ENCODE peak calls at places on chromosomes 5 and 9, in seven cellular contexts. E, D, S, M, Z, U and V are unnamed samples.

GRCh38 chr5:76542887-76543690 is 80.1 kb downstream of the F2RL2 start:
- DNase-seq in E (no peak), D (peak; percentile 32), S (no peak), M (no peak), Z (peak; percentile 80), U (no peak), V (peak; percentile 83)

GRCh38 chr5:133868946-133869674 is 99.3 kb downstream of the C5orf15 start:
- DNase-seq in E (no peak), D (peak; percentile 49), S (peak; percentile 74), M (peak; percentile 74), Z (peak; percentile 70), U (peak; percentile 81), V (peak; percentile 88)

GRCh38 chr5:12109075-12109688 is 204.9 kb upstream of the CTNND2 start:
- DNase-seq in E (no peak), D (no peak), S (no peak), M (no peak), Z (no peak), U (no peak), V (no peak)

GRCh38 chr9:71819115-71819739 is 50.9 kb upstream of the CEMIP2 start:
- DNase-seq in E (no peak), D (no peak), S (peak; percentile 51), M (no peak), Z (peak; percentile 62), U (peak; percentile 56), V (peak; percentile 54)

GRCh38 chr9:106888992-106889631 is 26.1 kb downstream of the ZNF462 start:
- DNase-seq in E (peak; percentile 58), D (no peak), S (no peak), M (no peak), Z (no peak), U (no peak), V (no peak)

GRCh38 chr9:86352440-86353106 is 1.6 kb downstream of the TUT7 start:
- DNase-seq in E (no peak), D (no peak), S (no peak), M (no peak), Z (no peak), U (no peak), V (peak; percentile 48)

GRCh38 chr5:41648976-41649375 is 138.6 kb upstream of the PLCXD3 start:
- DNase-seq in E (no peak), D (no peak), S (peak; percentile 7), M (no peak), Z (no peak), U (no peak), V (no peak)

GRCh38 chr9:38436708-38437107 is 12.5 kb upstream of the IGFBPL1 start:
- DNase-seq in E (no peak), D (no peak), S (no peak), M (no peak), Z (no peak), U (no peak), V (no peak)

GRCh38 chr9:35605336-35606137 is 475 bp downstream of the TESK1 start:
- DNase-seq in E (no peak), D (no peak), S (no peak), M (peak; percentile 45), Z (peak; percentile 64), U (no peak), V (peak; percentile 51)

GRCh38 chr5:67053229-67053628 is 143.4 kb downstream of the CD180 start:
- DNase-seq in E (no peak), D (no peak), S (no peak), M (no peak), Z (no peak), U (no peak), V (no peak)

GRCh38 chr5:176816043-176816745 is 5.8 kb downstream of the UNC5A start:
- DNase-seq in E (no peak), D (no peak), S (no peak), M (no peak), Z (no peak), U (no peak), V (no peak)

GRCh38 chr5:72291601-72292000 is 28.4 kb downstream of the MRPS27 start:
- DNase-seq in E (no peak), D (no peak), S (no peak), M (no peak), Z (no peak), U (no peak), V (no peak)

GRCh38 chr9:33166263-33167083 is 663 bp downstream of the B4GALT1 start:
- DNase-seq in E (no peak), D (no peak), S (no peak), M (no peak), Z (peak; percentile 57), U (peak; percentile 28), V (no peak)

GRCh38 chr5:146130440-146131045 is 25.2 kb upstream of the PLAC8L1 start:
- DNase-seq in E (no peak), D (no peak), S (peak; percentile 56), M (no peak), Z (no peak), U (no peak), V (peak; percentile 28)

GRCh38 chr5:174606646-174607045 is 117.7 kb upstream of the MSX2 start:
- DNase-seq in E (no peak), D (no peak), S (no peak), M (no peak), Z (no peak), U (no peak), V (no peak)

GRCh38 chr5:168039485-168040005 is 251.9 kb upstream of the WWC1 start:
- DNase-seq in E (no peak), D (no peak), S (no peak), M (no peak), Z (no peak), U (no peak), V (no peak)

GRCh38 chr5:180126716-180127681 is 55.4 kb upstream of the RNF130 start:
- DNase-seq in E (peak; percentile 30), D (peak; percentile 34), S (peak; percentile 30), M (peak; percentile 51), Z (no peak), U (no peak), V (no peak)

GRCh38 chr5:43564289-43564850 is 7.5 kb upstream of the PAIP1 start:
- DNase-seq in E (no peak), D (no peak), S (no peak), M (no peak), Z (no peak), U (no peak), V (no peak)

DNA sequence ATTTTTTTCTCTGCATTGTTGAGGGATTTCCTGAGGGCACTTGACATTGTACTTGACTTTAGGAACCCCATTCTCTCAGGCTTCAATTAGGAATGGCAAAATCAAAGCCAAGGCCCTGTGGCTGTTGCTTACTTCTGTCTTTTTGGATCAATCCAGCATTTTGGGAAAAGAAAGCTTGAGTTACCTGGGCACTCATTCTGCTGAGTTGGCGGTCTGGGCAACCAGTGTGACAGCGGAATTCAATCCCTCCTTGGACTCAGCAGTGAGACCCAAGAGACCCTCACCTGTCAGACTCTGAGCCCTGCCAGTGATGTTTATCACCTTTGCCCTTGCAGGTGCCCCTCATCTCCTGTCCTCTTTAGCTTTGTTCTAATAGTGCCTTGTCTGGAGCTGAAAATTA is 225.3 kb downstream of the PAPPA start:
- DNase-seq in E (no peak), D (no peak), S (no peak), M (no peak), Z (no peak), U (no peak), V (no peak)
- H3K4me1 ChIP-seq in E (peaks cover 17% of the 10 kb centered on the region), D (no peaks in the 10 kb centered on the region), S (peaks cover 14% of the 10 kb centered on the region), M (no peaks in the 10 kb centered on the region), Z (no peaks in the 10 kb centered on the region), U (no peaks in the 10 kb centered on the region), V (no peaks in the 10 kb centered on the region)

DNA sequence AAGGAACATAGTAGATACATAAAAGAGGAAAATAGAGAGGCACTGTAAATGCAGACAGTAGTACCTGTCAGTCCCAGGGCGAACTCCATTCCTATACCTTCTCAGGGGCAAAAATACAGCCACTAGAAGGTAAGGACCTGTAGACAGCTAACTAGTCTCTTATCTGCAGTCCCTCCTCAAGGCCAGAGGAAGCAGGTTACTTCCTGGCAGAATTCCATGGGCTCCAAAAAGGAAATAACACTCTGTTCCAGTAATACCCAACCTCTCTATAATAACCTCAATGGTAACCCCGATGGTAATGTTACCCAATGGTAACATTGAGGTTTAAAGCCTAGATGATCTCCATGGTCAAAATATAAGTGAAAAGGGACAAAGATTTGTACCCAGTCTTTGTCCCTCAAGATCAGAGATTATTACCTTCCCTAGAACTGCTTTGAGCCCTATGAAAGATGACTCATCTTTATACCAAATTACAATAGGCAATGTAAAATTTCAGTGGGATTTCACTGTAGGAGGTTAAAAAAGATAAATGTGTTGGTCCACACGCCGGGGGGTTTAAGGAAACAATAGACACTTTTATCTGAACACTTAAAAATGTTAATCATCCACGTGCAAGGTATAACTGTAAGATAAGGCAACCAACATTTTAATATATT is 113.0 kb downstream of the DENND1A start:
- DNase-seq in E (no peak), D (no peak), S (no peak), M (no peak), Z (no peak), U (no peak), V (no peak)
- H3K27ac ChIP-seq in E (no peak overlapping the region), D (no peak overlapping the region), S (no peak overlapping the region), M (no peak overlapping the region), Z (no peak overlapping the region), U (no peak overlapping the region), V (no peak overlapping the region)

DNA sequence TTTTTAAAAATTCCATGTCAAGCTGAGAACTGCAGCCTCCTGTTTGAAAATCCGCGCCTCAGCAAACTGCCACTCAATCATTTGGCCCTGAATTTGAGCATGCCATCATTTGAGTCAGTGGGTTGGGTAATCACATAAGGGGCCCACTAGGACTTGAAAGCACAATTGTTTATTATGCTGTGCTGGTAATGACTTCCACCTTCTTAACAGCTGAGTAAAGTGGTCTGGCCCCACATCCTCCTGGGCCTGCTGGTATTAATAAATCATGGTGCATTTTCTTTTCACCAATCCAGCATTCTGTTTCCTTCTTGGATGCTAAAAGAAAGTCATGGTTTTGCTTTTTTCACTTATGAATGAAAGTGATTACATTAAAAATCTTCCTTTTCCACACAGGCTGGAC is 103.0 kb upstream of the CTSL start:
- DNase-seq in E (no peak), D (no peak), S (no peak), M (no peak), Z (no peak), U (no peak), V (no peak)
- H3K36me3 ChIP-seq in E (no peaks in the 10 kb centered on the region), D (no peaks in the 10 kb centered on the region), S (no peaks in the 10 kb centered on the region), M (peaks cover 1% of the 10 kb centered on the region), Z (no peaks in the 10 kb centered on the region), U (no peaks in the 10 kb centered on the region), V (no peaks in the 10 kb centered on the region)

GRCh38 chr5:107499237-107499636 is 171.5 kb downstream of the EFNA5 start:
- DNase-seq in E (no peak), D (no peak), S (no peak), M (no peak), Z (no peak), U (no peak), V (no peak)

GRCh38 chr5:107504424-107504823 is 166.3 kb downstream of the EFNA5 start:
- DNase-seq in E (no peak), D (no peak), S (no peak), M (no peak), Z (no peak), U (no peak), V (no peak)

GRCh38 chr5:107502711-107503110 is 168.0 kb downstream of the EFNA5 start:
- DNase-seq in E (no peak), D (no peak), S (no peak), M (no peak), Z (no peak), U (no peak), V (no peak)

GRCh38 chr5:107501965-107502691 is 168.6 kb downstream of the EFNA5 start:
- DNase-seq in E (no peak), D (no peak), S (no peak), M (no peak), Z (no peak), U (no peak), V (no peak)

DNA sequence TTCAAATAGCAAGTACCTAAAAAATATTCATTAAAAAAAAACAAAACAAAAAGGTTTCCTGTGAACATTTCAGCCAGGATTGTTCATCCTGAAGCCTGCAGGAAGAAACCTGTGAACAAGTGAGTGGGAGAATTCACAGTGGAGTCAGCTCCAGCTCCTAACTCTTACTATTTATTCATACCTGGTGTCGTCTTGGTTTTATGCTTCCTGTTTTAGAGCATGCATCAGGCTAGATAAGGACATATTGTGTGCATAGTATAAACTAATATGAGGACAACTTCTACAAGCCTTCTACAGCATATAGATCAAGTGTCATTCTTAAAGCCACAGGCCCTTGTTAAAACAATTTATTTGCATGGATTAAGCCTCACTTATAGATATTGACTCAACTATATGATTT is 169.9 kb downstream of the EFNA5 start:
- DNase-seq in E (no peak), D (no peak), S (peak; percentile 19), M (no peak), Z (no peak), U (no peak), V (no peak)
- H3K4me1 ChIP-seq in E (no peaks in the 10 kb centered on the region), D (no peaks in the 10 kb centered on the region), S (peaks cover 11% of the 10 kb centered on the region), M (peaks cover 7% of the 10 kb centered on the region), Z (peaks cover 4% of the 10 kb centered on the region), U (peaks cover 4% of the 10 kb centered on the region), V (peaks cover 3% of the 10 kb centered on the region)